ENCODE peak calls at places on chromosomes 1 and 21, in nine cellular contexts. M is uterus, L is pancreas, Z is cardiac muscle cell, R is adrenal gland, H is esophagus muscularis mucosa, F is psoas muscle, D is breast epithelium, A is suprapubic skin. N is an unnamed sample.
A peak's percentile ranks its signal among the peaks of the same experiment; 100 is the strongest.

GRCh38 chr1:91689586-91690481 is 189.2 kb downstream of the CDC7 start:
- DNase-seq in M (no peak), L (no peak), Z (no peak), R (peak; percentile 60), H (peak; percentile 39), F (no peak), D (no peak), A (no peak), N (no peak)

GRCh38 chr1:167881069-167881468 is 32.9 kb downstream of the ADCY10 start:
- DNase-seq in M (no peak), L (no peak), Z (no peak), R (no peak), H (no peak), F (no peak), D (no peak), A (no peak), N (no peak)

GRCh38 chr1:62906428-62906886 is 122.5 kb downstream of the ATG4C start:
- DNase-seq in M (no peak), L (no peak), Z (peak; percentile 47), R (no peak), H (no peak), F (no peak), D (no peak), A (no peak), N (no peak)

GRCh38 chr1:151314137-151314875 is 12.9 kb downstream of the PI4KB start:
- DNase-seq in M (peak; percentile 92), L (peak; percentile 61), Z (no peak), R (peak; percentile 93), H (peak; percentile 93), F (peak; percentile 85), D (peak; percentile 64), A (peak; percentile 88), N (no peak)

GRCh38 chr1:9626201-9626608 is 25.3 kb upstream of the PIK3CD start:
- DNase-seq in M (no peak), L (no peak), Z (no peak), R (no peak), H (no peak), F (no peak), D (no peak), A (no peak), N (no peak)

GRCh38 chr1:30757196-30757949 is at the start of gene LAPTM5:
- DNase-seq in M (peak; percentile 26), L (no peak), Z (no peak), R (peak; percentile 69), H (no peak), F (peak; percentile 45), D (no peak), A (no peak), N (no peak)

GRCh38 chr21:45256912-45257672 is 30.6 kb downstream of the POFUT2 start:
- DNase-seq in M (no peak), L (no peak), Z (peak; percentile 77), R (no peak), H (peak; percentile 72), F (no peak), D (no peak), A (peak; percentile 59), N (no peak)

GRCh38 chr1:147207192-147207591 is 17.9 kb downstream of the FMO5 start:
- DNase-seq in M (no peak), L (no peak), Z (no peak), R (no peak), H (no peak), F (no peak), D (no peak), A (no peak), N (no peak)

GRCh38 chr1:79551321-79551720 is 544.8 kb upstream of the ADGRL4 start:
- DNase-seq in M (no peak), L (no peak), Z (no peak), R (no peak), H (no peak), F (no peak), D (no peak), A (no peak), N (no peak)

GRCh38 chr1:246587606-246588005 is 21.4 kb downstream of the CNST start:
- DNase-seq in M (no peak), L (no peak), Z (no peak), R (no peak), H (no peak), F (no peak), D (no peak), A (no peak), N (no peak)

GRCh38 chr1:3670823-3671251 is 18.5 kb downstream of the TP73 start:
- DNase-seq in M (no peak), L (peak; percentile 61), Z (no peak), R (no peak), H (no peak), F (peak; percentile 9), D (no peak), A (no peak), N (no peak)

GRCh38 chr1:171742577-171742922 is 685 bp upstream of the VAMP4 start:
- DNase-seq in M (peak; percentile 46), L (peak; percentile 60), Z (peak; percentile 62), R (peak; percentile 46), H (no peak), F (no peak), D (no peak), A (peak; percentile 81), N (no peak)

GRCh38 chr21:42463861-42464515 is 32.0 kb downstream of the RSPH1 start:
- DNase-seq in M (no peak), L (no peak), Z (no peak), R (peak; percentile 45), H (no peak), F (no peak), D (peak; percentile 31), A (peak; percentile 67), N (no peak)

GRCh38 chr1:196459383-196459782 is 148.9 kb downstream of the KCNT2 start:
- DNase-seq in M (no peak), L (no peak), Z (no peak), R (peak; percentile 16), H (no peak), F (no peak), D (no peak), A (no peak), N (no peak)
- H3K27ac ChIP-seq in M (no peak overlapping the region), L (no peak overlapping the region), Z (no peak overlapping the region), R (no peak overlapping the region), H (peak overlapping the region; percentile 63), F (no peak overlapping the region), D (no peak overlapping the region), A (no peak overlapping the region), N (no peak overlapping the region)

GRCh38 chr1:233790662-233791371 is 113.7 kb upstream of the SLC35F3 start:
- DNase-seq in M (peak; percentile 26), L (no peak), Z (peak; percentile 73), R (peak; percentile 37), H (no peak), F (no peak), D (no peak), A (no peak), N (no peak)
- H3K27ac ChIP-seq in M (no peak overlapping the region), L (no peak overlapping the region), Z (no peak overlapping the region), R (no peak overlapping the region), H (no peak overlapping the region), F (no peak overlapping the region), D (no peak overlapping the region), A (no peak overlapping the region), N (no peak overlapping the region)

GRCh38 chr1:205772607-205773032 is 2.7 kb downstream of the RAB29 start:
- DNase-seq in M (no peak), L (no peak), Z (no peak), R (no peak), H (no peak), F (no peak), D (no peak), A (no peak), N (no peak)

GRCh38 chr1:205774277-205775014 is 836 bp downstream of the RAB29 start:
- DNase-seq in M (peak; percentile 18), L (peak; percentile 56), Z (peak; percentile 5), R (no peak), H (no peak), F (peak; percentile 19), D (no peak), A (no peak), N (no peak)

GRCh38 chr1:205775717-205776056 is 405 bp upstream of the RAB29 start:
- DNase-seq in M (no peak), L (no peak), Z (no peak), R (peak; percentile 48), H (no peak), F (no peak), D (no peak), A (no peak), N (no peak)

GRCh38 chr1:205777994-205778393 is 2.7 kb upstream of the RAB29 start:
- DNase-seq in M (no peak), L (no peak), Z (no peak), R (no peak), H (no peak), F (no peak), D (no peak), A (no peak), N (no peak)

DNA sequence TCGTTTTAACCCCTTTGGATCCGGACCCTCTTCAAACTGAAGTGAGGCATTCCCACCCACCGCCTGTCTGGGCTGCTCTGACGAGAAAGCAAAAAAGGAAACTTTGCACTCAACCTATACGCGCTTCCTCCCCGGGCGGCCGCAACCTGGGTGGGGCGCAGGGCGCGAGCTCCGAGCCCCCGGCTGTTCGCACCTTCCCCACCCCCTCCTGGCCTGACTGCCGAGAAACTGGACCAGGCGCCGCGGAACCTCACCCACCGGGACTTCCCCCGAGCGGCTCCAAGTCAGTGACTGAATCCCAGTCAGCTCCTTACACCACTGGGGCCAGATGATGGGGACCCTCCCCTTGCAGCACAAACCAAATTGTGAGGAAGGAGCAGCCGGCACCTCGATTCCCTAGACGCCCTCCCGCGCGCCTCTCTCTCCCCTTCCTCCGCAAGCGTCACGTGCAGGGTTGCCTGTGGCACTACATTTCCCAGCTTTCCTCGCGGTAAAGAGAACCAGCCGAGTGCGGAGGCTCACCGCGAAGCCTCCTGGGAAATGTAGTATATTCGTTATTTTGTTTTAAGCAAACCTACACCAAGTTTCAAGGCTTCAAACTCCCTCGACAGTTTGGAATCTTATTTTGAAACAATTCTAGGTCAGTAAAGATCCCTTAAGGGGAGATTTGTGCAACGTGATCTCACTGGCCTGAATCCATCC is at the start of gene RAB29:
- DNase-seq in M (peak; percentile 80), L (peak; percentile 81), Z (peak; percentile 85), R (peak; percentile 78), H (peak; percentile 93), F (peak; percentile 80), D (peak; percentile 72), A (peak; percentile 90), N (no peak)
- H3K27ac ChIP-seq in M (peak within 1 kb of the TSS; percentile 29), L (no peak within 1 kb of the TSS), Z (no peak within 1 kb of the TSS), R (peak within 1 kb of the TSS; percentile 36), H (peak within 1 kb of the TSS; percentile 73), F (peak within 1 kb of the TSS; percentile 60), D (peak within 1 kb of the TSS; percentile 71), A (peak within 1 kb of the TSS; percentile 75), N (peak within 1 kb of the TSS; percentile 37)

GRCh38 chr21:33849839-33850238 is 65.8 kb downstream of the ATP5PO start:
- DNase-seq in M (no peak), L (no peak), Z (no peak), R (no peak), H (no peak), F (no peak), D (no peak), A (no peak), N (no peak)

GRCh38 chr21:33850401-33850800 is 65.2 kb downstream of the ATP5PO start:
- DNase-seq in M (no peak), L (no peak), Z (no peak), R (no peak), H (no peak), F (no peak), D (no peak), A (no peak), N (no peak)

GRCh38 chr21:33847586-33848251 is 67.9 kb downstream of the ATP5PO start:
- DNase-seq in M (no peak), L (no peak), Z (no peak), R (no peak), H (no peak), F (no peak), D (no peak), A (no peak), N (no peak)

GRCh38 chr21:33846141-33846540 is 69.5 kb downstream of the ATP5PO start:
- DNase-seq in M (no peak), L (no peak), Z (no peak), R (no peak), H (no peak), F (no peak), D (no peak), A (no peak), N (no peak)

GRCh38 chr21:33848252-33848953 is 67.2 kb downstream of the ATP5PO start:
- DNase-seq in M (no peak), L (no peak), Z (no peak), R (no peak), H (no peak), F (no peak), D (no peak), A (no peak), N (no peak)
- H3K27ac ChIP-seq in M (no peak overlapping the region), L (no peak overlapping the region), Z (no peak overlapping the region), R (no peak overlapping the region), H (no peak overlapping the region), F (peak overlapping the region; percentile 30), D (no peak overlapping the region), A (no peak overlapping the region), N (no peak overlapping the region)